ENCODE peak calls at places on chromosomes 4 and X, in six cellular contexts. One of them, this sample, is unnamed.
A peak's percentile ranks its signal among the peaks of the same experiment; 100 is the strongest.

GRCh38 chr4:828641-829271 is 2.8 kb upstream of the CPLX1 start:
- DNase-seq in tibial artery: no peak
- DNase-seq in CD8-positive, alpha-beta memory T cell: no peak
- DNase-seq in kidney: peak; percentile 64
- DNase-seq in dorsolateral prefrontal cortex: no peak
- DNase-seq in brain microvascular endothelial cell: no peak
- DNase-seq in this sample: peak; percentile 52

GRCh38 chr4:37816719-37817118 is 9.8 kb upstream of the PGM2 start:
- DNase-seq in CD8-positive, alpha-beta memory T cell: no peak
- DNase-seq in kidney: no peak
- DNase-seq in brain microvascular endothelial cell: no peak
- DNase-seq in tibial artery: no peak
- DNase-seq in dorsolateral prefrontal cortex: no peak
- DNase-seq in this sample: no peak

GRCh38 chr4:41410049-41410448 is 127.9 kb upstream of the LIMCH1 start:
- DNase-seq in kidney: no peak
- DNase-seq in CD8-positive, alpha-beta memory T cell: no peak
- DNase-seq in brain microvascular endothelial cell: no peak
- DNase-seq in dorsolateral prefrontal cortex: no peak
- DNase-seq in tibial artery: no peak
- DNase-seq in this sample: no peak

GRCh38 chr4:20615492-20616136 is 84.6 kb upstream of the PACRGL start:
- DNase-seq in CD8-positive, alpha-beta memory T cell: no peak
- DNase-seq in tibial artery: no peak
- DNase-seq in dorsolateral prefrontal cortex: no peak
- DNase-seq in brain microvascular endothelial cell: no peak
- DNase-seq in kidney: no peak
- DNase-seq in this sample: no peak

GRCh38 chrX:46628406-46629371 is 55.1 kb downstream of the CHST7 start:
- DNase-seq in CD8-positive, alpha-beta memory T cell: no peak
- DNase-seq in dorsolateral prefrontal cortex: no peak
- DNase-seq in kidney: no peak
- DNase-seq in tibial artery: peak; percentile 80
- DNase-seq in brain microvascular endothelial cell: peak; percentile 35
- DNase-seq in this sample: peak; percentile 63

GRCh38 chr4:146269228-146269653 is 54.9 kb downstream of the REELD1 start:
- DNase-seq in brain microvascular endothelial cell: no peak
- DNase-seq in CD8-positive, alpha-beta memory T cell: no peak
- DNase-seq in tibial artery: no peak
- DNase-seq in dorsolateral prefrontal cortex: no peak
- DNase-seq in kidney: no peak
- DNase-seq in this sample: no peak

GRCh38 chr4:55554453-55555030 is 7.8 kb upstream of the CLOCK start:
- DNase-seq in brain microvascular endothelial cell: no peak
- DNase-seq in CD8-positive, alpha-beta memory T cell: no peak
- DNase-seq in tibial artery: no peak
- DNase-seq in kidney: no peak
- DNase-seq in dorsolateral prefrontal cortex: no peak
- DNase-seq in this sample: no peak

GRCh38 chr4:173121044-173121685 is 47.4 kb upstream of the GALNT7 start:
- DNase-seq in brain microvascular endothelial cell: peak; percentile 37
- DNase-seq in dorsolateral prefrontal cortex: no peak
- DNase-seq in tibial artery: no peak
- DNase-seq in kidney: no peak
- DNase-seq in CD8-positive, alpha-beta memory T cell: no peak
- DNase-seq in this sample: no peak

GRCh38 chr4:105191621-105192210 is 45.0 kb downstream of the TET2 start:
- DNase-seq in dorsolateral prefrontal cortex: no peak
- DNase-seq in CD8-positive, alpha-beta memory T cell: no peak
- DNase-seq in brain microvascular endothelial cell: peak; percentile 18
- DNase-seq in tibial artery: no peak
- DNase-seq in kidney: no peak
- DNase-seq in this sample: no peak

GRCh38 chrX:68647156-68647957 is at the start of gene STARD8:
- DNase-seq in brain microvascular endothelial cell: peak; percentile 11
- DNase-seq in tibial artery: no peak
- DNase-seq in dorsolateral prefrontal cortex: no peak
- DNase-seq in CD8-positive, alpha-beta memory T cell: no peak
- DNase-seq in kidney: peak; percentile 81
- DNase-seq in this sample: peak; percentile 24

DNA sequence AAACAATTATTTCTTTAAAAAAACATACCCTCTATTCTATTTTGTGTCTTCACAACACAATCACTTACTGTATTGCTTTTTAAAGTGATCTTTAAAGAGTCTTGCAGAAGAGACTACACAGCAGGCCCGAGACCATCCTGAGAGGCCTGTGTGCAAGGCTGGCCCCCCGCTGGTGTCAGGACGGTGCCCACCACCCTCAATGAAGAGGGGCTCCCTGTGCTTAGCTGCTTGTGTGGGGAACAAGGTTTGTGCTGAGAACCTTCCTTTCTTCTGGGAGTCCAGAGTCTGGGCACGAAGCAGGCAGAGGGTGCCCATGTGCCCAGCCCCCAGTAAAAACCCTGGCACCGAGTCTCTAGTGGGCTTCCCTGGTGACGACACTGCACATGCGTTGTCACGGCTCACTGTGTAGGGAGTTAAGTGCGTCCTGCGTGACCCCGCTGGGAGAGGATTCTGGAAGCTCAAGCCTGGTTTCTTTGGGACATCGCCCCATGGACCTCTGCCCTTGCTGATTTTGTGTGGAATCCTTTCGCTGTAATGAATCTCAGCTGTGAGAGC is 22.0 kb downstream of the RGS12 start:
- DNase-seq in CD8-positive, alpha-beta memory T cell: no peak
- DNase-seq in dorsolateral prefrontal cortex: no peak
- DNase-seq in kidney: peak; percentile 18
- DNase-seq in tibial artery: no peak
- DNase-seq in brain microvascular endothelial cell: no peak
- DNase-seq in this sample: no peak
- H3K27ac ChIP-seq in CD8-positive, alpha-beta memory T cell: no peak overlapping the region
- H3K27ac ChIP-seq in dorsolateral prefrontal cortex: no peak overlapping the region
- H3K27ac ChIP-seq in kidney: no peak overlapping the region
- H3K27ac ChIP-seq in tibial artery: no peak overlapping the region
- H3K27ac ChIP-seq in brain microvascular endothelial cell: no peak overlapping the region
- H3K27ac ChIP-seq in this sample: no peak overlapping the region

GRCh38 chr4:128600996-128601857 is 208.3 kb upstream of the JADE1 start:
- DNase-seq in dorsolateral prefrontal cortex: peak; percentile 30
- DNase-seq in kidney: peak; percentile 88
- DNase-seq in CD8-positive, alpha-beta memory T cell: no peak
- DNase-seq in tibial artery: peak; percentile 78
- DNase-seq in brain microvascular endothelial cell: peak; percentile 96
- DNase-seq in this sample: peak; percentile 43
- H3K27ac ChIP-seq in dorsolateral prefrontal cortex: peak overlapping the region; percentile 29
- H3K27ac ChIP-seq in kidney: peak overlapping the region; percentile 94
- H3K27ac ChIP-seq in CD8-positive, alpha-beta memory T cell: peak overlapping the region; percentile 38
- H3K27ac ChIP-seq in tibial artery: peak overlapping the region; percentile 7
- H3K27ac ChIP-seq in brain microvascular endothelial cell: peak overlapping the region; percentile 77
- H3K27ac ChIP-seq in this sample: peak overlapping the region; percentile 84

GRCh38 chr4:81485310-81485980 is 13.7 kb upstream of the RASGEF1B start:
- DNase-seq in CD8-positive, alpha-beta memory T cell: no peak
- DNase-seq in dorsolateral prefrontal cortex: no peak
- DNase-seq in kidney: no peak
- DNase-seq in brain microvascular endothelial cell: no peak
- DNase-seq in tibial artery: no peak
- DNase-seq in this sample: no peak
- H3K27ac ChIP-seq in CD8-positive, alpha-beta memory T cell: no peak overlapping the region
- H3K27ac ChIP-seq in dorsolateral prefrontal cortex: no peak overlapping the region
- H3K27ac ChIP-seq in kidney: no peak overlapping the region
- H3K27ac ChIP-seq in brain microvascular endothelial cell: no peak overlapping the region
- H3K27ac ChIP-seq in tibial artery: no peak overlapping the region
- H3K27ac ChIP-seq in this sample: no peak overlapping the region

GRCh38 chr4:17515724-17516407 is 901 bp downstream of the CLRN2 start:
- DNase-seq in dorsolateral prefrontal cortex: no peak
- DNase-seq in kidney: no peak
- DNase-seq in CD8-positive, alpha-beta memory T cell: no peak
- DNase-seq in brain microvascular endothelial cell: no peak
- DNase-seq in tibial artery: no peak
- DNase-seq in this sample: no peak

GRCh38 chr4:17516980-17517379 is 2.0 kb downstream of the CLRN2 start:
- DNase-seq in dorsolateral prefrontal cortex: no peak
- DNase-seq in tibial artery: no peak
- DNase-seq in brain microvascular endothelial cell: no peak
- DNase-seq in kidney: no peak
- DNase-seq in CD8-positive, alpha-beta memory T cell: no peak
- DNase-seq in this sample: no peak

GRCh38 chr4:17512973-17513665 is 1.2 kb upstream of the QDPR start:
- DNase-seq in CD8-positive, alpha-beta memory T cell: no peak
- DNase-seq in dorsolateral prefrontal cortex: no peak
- DNase-seq in tibial artery: no peak
- DNase-seq in brain microvascular endothelial cell: no peak
- DNase-seq in kidney: no peak
- DNase-seq in this sample: no peak

GRCh38 chr4:17511950-17512795 is at the start of gene QDPR:
- DNase-seq in brain microvascular endothelial cell: peak; percentile 31
- DNase-seq in tibial artery: peak; percentile 64
- DNase-seq in CD8-positive, alpha-beta memory T cell: peak; percentile 57
- DNase-seq in dorsolateral prefrontal cortex: peak; percentile 77
- DNase-seq in kidney: peak; percentile 93
- DNase-seq in this sample: peak; percentile 86

DNA sequence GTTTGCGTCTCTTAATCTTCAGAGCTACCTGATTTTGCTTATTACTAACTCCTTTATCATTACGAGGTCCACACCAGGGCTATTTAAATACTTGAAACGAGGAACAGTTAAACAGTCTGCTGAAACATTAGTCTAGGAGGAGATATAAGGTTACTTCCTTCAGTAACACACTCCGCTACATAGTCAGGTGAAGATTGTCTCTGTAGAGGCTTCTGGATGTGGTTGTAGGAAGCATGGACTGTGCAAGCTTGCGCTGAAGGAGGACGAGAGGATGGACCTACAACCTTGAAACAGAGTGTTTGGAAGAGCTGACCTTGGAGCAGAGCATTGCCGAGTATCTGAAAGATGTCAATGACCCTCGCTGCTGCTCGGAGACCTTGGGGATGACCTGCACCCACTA is at the start of gene CLRN2:
- DNase-seq in kidney: no peak
- DNase-seq in brain microvascular endothelial cell: no peak
- DNase-seq in CD8-positive, alpha-beta memory T cell: no peak
- DNase-seq in dorsolateral prefrontal cortex: no peak
- DNase-seq in tibial artery: no peak
- DNase-seq in this sample: no peak
- H3K27ac ChIP-seq in kidney: no peak within 1 kb of the TSS
- H3K27ac ChIP-seq in brain microvascular endothelial cell: no peak within 1 kb of the TSS
- H3K27ac ChIP-seq in CD8-positive, alpha-beta memory T cell: no peak within 1 kb of the TSS
- H3K27ac ChIP-seq in dorsolateral prefrontal cortex: peak within 1 kb of the TSS; percentile 92
- H3K27ac ChIP-seq in tibial artery: no peak within 1 kb of the TSS
- H3K27ac ChIP-seq in this sample: no peak within 1 kb of the TSS

GRCh38 chrX:48477960-48478755 is 2.2 kb downstream of the FTSJ1 start:
- DNase-seq in dorsolateral prefrontal cortex: no peak
- DNase-seq in kidney: no peak
- DNase-seq in tibial artery: no peak
- DNase-seq in CD8-positive, alpha-beta memory T cell: no peak
- DNase-seq in brain microvascular endothelial cell: no peak
- DNase-seq in this sample: no peak

GRCh38 chrX:48475295-48475694 is 704 bp upstream of the FTSJ1 start:
- DNase-seq in kidney: no peak
- DNase-seq in brain microvascular endothelial cell: no peak
- DNase-seq in dorsolateral prefrontal cortex: no peak
- DNase-seq in CD8-positive, alpha-beta memory T cell: no peak
- DNase-seq in tibial artery: no peak
- DNase-seq in this sample: no peak

GRCh38 chrX:48478806-48479205 is 2.8 kb downstream of the FTSJ1 start:
- DNase-seq in kidney: no peak
- DNase-seq in tibial artery: no peak
- DNase-seq in dorsolateral prefrontal cortex: no peak
- DNase-seq in CD8-positive, alpha-beta memory T cell: no peak
- DNase-seq in brain microvascular endothelial cell: no peak
- DNase-seq in this sample: no peak

GRCh38 chrX:48475774-48476577 is at the start of gene FTSJ1:
- DNase-seq in kidney: peak; percentile 95
- DNase-seq in brain microvascular endothelial cell: peak; percentile 94
- DNase-seq in CD8-positive, alpha-beta memory T cell: peak; percentile 84
- DNase-seq in tibial artery: peak; percentile 89
- DNase-seq in dorsolateral prefrontal cortex: peak; percentile 95
- DNase-seq in this sample: peak; percentile 87

DNA sequence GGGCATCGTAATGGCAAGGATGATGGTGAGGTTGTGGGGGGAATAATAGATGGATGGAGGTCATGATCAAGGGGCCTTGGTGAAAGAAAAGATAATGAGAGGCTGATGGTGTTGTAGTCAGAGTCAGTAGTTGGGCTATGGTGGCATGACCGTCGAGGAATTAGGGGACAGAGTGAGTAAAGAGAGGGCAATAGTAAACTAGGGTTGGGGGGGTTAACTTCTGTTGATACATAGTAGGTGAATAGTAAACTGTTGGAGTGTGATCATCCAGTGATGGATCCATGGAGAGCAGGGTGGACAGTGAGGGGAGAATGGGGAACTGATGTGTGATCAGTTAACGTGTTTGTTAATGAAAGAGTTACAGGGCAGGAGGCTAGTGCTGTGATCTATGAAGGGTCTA is 920 bp downstream of the FTSJ1 start:
- DNase-seq in CD8-positive, alpha-beta memory T cell: no peak
- DNase-seq in dorsolateral prefrontal cortex: no peak
- DNase-seq in tibial artery: no peak
- DNase-seq in kidney: no peak
- DNase-seq in brain microvascular endothelial cell: no peak
- DNase-seq in this sample: no peak
- H3K27ac ChIP-seq in CD8-positive, alpha-beta memory T cell: peak overlapping the region; percentile 84
- H3K27ac ChIP-seq in dorsolateral prefrontal cortex: no peak overlapping the region
- H3K27ac ChIP-seq in tibial artery: peak overlapping the region; percentile 92
- H3K27ac ChIP-seq in kidney: no peak overlapping the region
- H3K27ac ChIP-seq in brain microvascular endothelial cell: peak overlapping the region; percentile 86
- H3K27ac ChIP-seq in this sample: no peak overlapping the region

DNA sequence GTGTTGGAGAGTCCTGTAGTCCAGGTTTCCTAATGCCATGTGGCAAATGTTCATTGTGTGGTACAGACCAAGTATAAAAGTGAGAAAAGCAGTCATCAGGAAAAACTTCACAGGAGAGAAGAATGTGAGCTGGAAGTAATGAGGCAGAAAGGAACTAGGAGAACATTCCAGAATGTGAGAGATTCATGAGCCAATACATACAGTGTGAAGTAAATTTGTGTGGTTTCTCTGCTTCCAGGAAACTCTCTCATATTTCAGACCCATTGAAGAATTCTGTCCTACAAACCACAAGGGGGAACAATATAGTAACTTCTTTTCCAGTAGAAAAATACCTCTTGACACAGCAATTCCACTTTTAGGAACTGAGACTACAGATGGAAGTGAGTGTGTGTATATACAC is 136.5 kb downstream of the RNF150 start:
- DNase-seq in kidney: no peak
- DNase-seq in tibial artery: no peak
- DNase-seq in CD8-positive, alpha-beta memory T cell: no peak
- DNase-seq in dorsolateral prefrontal cortex: no peak
- DNase-seq in brain microvascular endothelial cell: peak; percentile 24
- DNase-seq in this sample: no peak
- H3K27ac ChIP-seq in kidney: peak overlapping the region; percentile 25
- H3K27ac ChIP-seq in tibial artery: peak overlapping the region; percentile 64
- H3K27ac ChIP-seq in CD8-positive, alpha-beta memory T cell: no peak overlapping the region
- H3K27ac ChIP-seq in dorsolateral prefrontal cortex: no peak overlapping the region
- H3K27ac ChIP-seq in brain microvascular endothelial cell: no peak overlapping the region
- H3K27ac ChIP-seq in this sample: no peak overlapping the region

DNA sequence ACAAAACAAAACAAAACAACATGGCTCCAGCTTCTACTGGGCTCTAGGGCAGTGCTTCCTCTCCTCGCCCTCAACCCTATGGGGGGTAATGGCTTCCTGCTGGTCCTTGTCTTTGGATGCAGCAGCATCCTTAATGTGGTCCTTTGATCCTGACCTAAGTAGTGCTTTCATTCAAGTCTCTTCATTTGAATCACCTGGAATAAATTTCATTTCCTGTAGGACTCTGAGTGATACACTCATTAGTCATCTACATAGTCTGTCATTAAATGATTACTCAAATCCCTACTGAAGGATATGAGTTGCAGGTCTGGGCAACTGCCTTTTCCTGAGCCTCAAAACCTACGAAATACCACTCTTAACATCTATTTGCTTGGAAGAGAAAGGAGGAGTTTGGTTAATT is 54.5 kb downstream of the RHOH start:
- DNase-seq in kidney: no peak
- DNase-seq in brain microvascular endothelial cell: no peak
- DNase-seq in tibial artery: no peak
- DNase-seq in CD8-positive, alpha-beta memory T cell: no peak
- DNase-seq in dorsolateral prefrontal cortex: no peak
- DNase-seq in this sample: no peak
- H3K27ac ChIP-seq in kidney: no peak overlapping the region
- H3K27ac ChIP-seq in brain microvascular endothelial cell: no peak overlapping the region
- H3K27ac ChIP-seq in tibial artery: no peak overlapping the region
- H3K27ac ChIP-seq in CD8-positive, alpha-beta memory T cell: no peak overlapping the region
- H3K27ac ChIP-seq in dorsolateral prefrontal cortex: no peak overlapping the region
- H3K27ac ChIP-seq in this sample: no peak overlapping the region